ENCODE peak calls at places on chromosomes 13 and 19, in eight cellular contexts. K, S, I, X, P, A, Q and N are unnamed samples.

GRCh38 chr19:7977723-7978040 is 27.8 kb downstream of the ELAVL1 start:
- DNase-seq in Q (peak), P (no peak), X (no peak), I (no peak), A (no peak), S (no peak), K (no peak), N (no peak)

GRCh38 chr19:5115771-5116202 is 146.9 kb downstream of the KDM4B start:
- DNase-seq in P (no peak), A (no peak), I (no peak), Q (no peak), K (no peak), X (no peak), S (no peak), N (no peak)

GRCh38 chr19:14405758-14406644 is 13.1 kb downstream of the DDX39A start:
- DNase-seq in A (peak), X (peak), S (peak), Q (peak), K (peak), I (peak), P (peak), N (peak)

GRCh38 chr19:37635076-37636056 is 19.9 kb downstream of the ZFP30 start:
- DNase-seq in K (no peak), Q (no peak), P (no peak), I (no peak), S (no peak), X (no peak), A (no peak), N (no peak)

GRCh38 chr13:25943666-25944065 is 108.2 kb downstream of the SHISA2 start:
- DNase-seq in K (peak), P (no peak), X (no peak), A (no peak), Q (no peak), I (peak), S (no peak), N (no peak)

GRCh38 chr13:52738719-52739467 is 727 bp downstream of the CNMD start:
- DNase-seq in I (no peak), Q (no peak), A (no peak), S (no peak), P (peak), X (no peak), K (peak), N (peak)

GRCh38 chr19:49189259-49189658 is 31.7 kb downstream of the TRPM4 start:
- DNase-seq in K (no peak), A (no peak), S (no peak), X (no peak), P (no peak), Q (no peak), I (no peak), N (no peak)

GRCh38 chr13:35598233-35598632 is 121.7 kb upstream of the MAB21L1 start:
- DNase-seq in P (no peak), S (no peak), I (no peak), X (no peak), A (no peak), K (no peak), Q (no peak), N (no peak)

GRCh38 chr19:14516746-14517438 is 1.3 kb downstream of the DNAJB1 start:
- DNase-seq in Q (no peak), I (no peak), S (no peak), X (no peak), P (no peak), A (peak), K (no peak), N (no peak)